ENCODE peak calls at places on chromosomes 11 and 22, in five cellular contexts. R is left lobe of liver, T is NB4, W is hepatic stellate cell, E is left cardiac atrium. Q is an unnamed sample.

GRCh38 chr22:48755332-48755949 is 1072.2 kb downstream of the BRD1 start:
- DNase-seq in W (no peak), R (peak), E (no peak), T (no peak), Q (peak)

GRCh38 chr11:127270848-127271247 is 270.3 kb upstream of the KIRREL3 start:
- DNase-seq in T (no peak), E (no peak), W (no peak), R (no peak), Q (no peak)

GRCh38 chr11:93396356-93396755 is 65.8 kb downstream of the DEUP1 start:
- DNase-seq in E (no peak), T (no peak), R (no peak), W (no peak), Q (no peak)

GRCh38 chr11:113994077-113994954 is 19.4 kb downstream of the HTR3A start:
- DNase-seq in R (no peak), E (no peak), T (peak), W (peak), Q (no peak)

GRCh38 chr22:50015451-50016307 is 3.1 kb upstream of the IL17REL start:
- DNase-seq in T (no peak), R (no peak), W (no peak), E (peak), Q (no peak)

GRCh38 chr22:31474743-31475142 is 14.9 kb downstream of the EIF4ENIF1 start:
- DNase-seq in T (no peak), R (no peak), W (peak), E (no peak), Q (no peak)

GRCh38 chr11:19607656-19608360 is 104.8 kb upstream of the NAV2 start:
- DNase-seq in R (no peak), W (peak), E (no peak), T (no peak), Q (no peak)

GRCh38 chr22:29310863-29311339 is 4.5 kb downstream of the GAS2L1 start:
- DNase-seq in T (peak), W (peak), R (peak), E (peak), Q (peak)

GRCh38 chr11:7448126-7448525 is 37.2 kb upstream of the OLFML1 start:
- DNase-seq in E (no peak), R (no peak), W (no peak), T (no peak), Q (no peak)

GRCh38 chr22:36055376-36056310 is 27.0 kb upstream of the RBFOX2 start:
- DNase-seq in R (no peak), E (no peak), T (no peak), W (peak), Q (no peak)

GRCh38 chr11:128686745-128687177 is 7.1 kb upstream of the FLI1 start:
- DNase-seq in E (peak), W (peak), T (no peak), R (no peak), Q (peak)

GRCh38 chr11:66981976-66982578 is 7.0 kb downstream of the C11orf86 start:
- DNase-seq in E (peak), R (no peak), T (peak), W (peak), Q (peak)

GRCh38 chr11:10302744-10303557 is 1.9 kb upstream of the ADM start:
- DNase-seq in T (peak), E (peak), R (peak), W (peak), Q (peak)

GRCh38 chr11:48037709-48038468 is 57.5 kb downstream of the PTPRJ start:
- DNase-seq in T (no peak), R (no peak), E (no peak), W (no peak), Q (no peak)

GRCh38 chr11:102757823-102758549 is 22.4 kb downstream of the MMP10 start:
- DNase-seq in R (no peak), T (peak), W (no peak), E (no peak), Q (no peak)

GRCh38 chr11:75597636-75598035 is 35.6 kb downstream of the SERPINH1 start:
- DNase-seq in T (peak), E (no peak), W (no peak), R (no peak), Q (no peak)

GRCh38 chr11:96167787-96168186 is 175.2 kb downstream of the MAML2 start:
- DNase-seq in W (no peak), R (no peak), E (no peak), T (peak), Q (no peak)

GRCh38 chr11:99568808-99569207 is 548.1 kb downstream of the CNTN5 start:
- DNase-seq in E (no peak), W (no peak), R (no peak), T (no peak), Q (no peak)

GRCh38 chr22:46185263-46185662 is 34.9 kb downstream of the PPARA start:
- DNase-seq in R (no peak), W (no peak), E (no peak), T (peak), Q (no peak)

GRCh38 chr11:126113963-126114362 is 51.3 kb upstream of the CDON start:
- DNase-seq in R (peak), E (no peak), T (no peak), W (no peak), Q (no peak)

GRCh38 chr11:48001438-48002021 is 21.2 kb downstream of the PTPRJ start:
- DNase-seq in T (no peak), R (peak), E (no peak), W (peak), Q (peak)

GRCh38 chr11:2100361-2101170 is 38.6 kb downstream of the IGF2 start:
- DNase-seq in R (peak), T (no peak), E (peak), W (no peak), Q (peak)

GRCh38 chr22:35612903-35613302 is 4.2 kb downstream of the MB start:
- DNase-seq in R (peak), T (no peak), W (no peak), E (peak), Q (no peak)

GRCh38 chr22:40426671-40427070 is 56.3 kb downstream of the SGSM3 start:
- DNase-seq in W (no peak), T (no peak), E (no peak), R (no peak), Q (no peak)

GRCh38 chr22:21766933-21767462 is 31.4 kb upstream of the YPEL1 start:
- DNase-seq in E (no peak), W (no peak), R (no peak), T (peak), Q (no peak)

GRCh38 chr22:44383652-44384562 is 71.2 kb upstream of the SHISAL1 start:
- DNase-seq in T (no peak), W (no peak), R (peak), E (peak), Q (peak)

GRCh38 chr22:31192513-31192912 is 19.6 kb upstream of the LIMK2 start:
- DNase-seq in W (no peak), R (no peak), T (peak), E (no peak), Q (no peak)

GRCh38 chr11:45383229-45383628 is 97.1 kb upstream of the SYT13 start:
- DNase-seq in R (no peak), T (peak), W (peak), E (no peak), Q (no peak)

GRCh38 chr11:65437436-65438227 is 15.0 kb downstream of the NEAT1 start:
- DNase-seq in R (peak), E (no peak), W (no peak), T (no peak), Q (peak)

GRCh38 chr22:50706481-50707125 is 31.4 kb upstream of the ACR start:
- DNase-seq in E (peak), R (no peak), W (no peak), T (no peak), Q (peak)

GRCh38 chr22:36439481-36440271 is 41.8 kb downstream of the TXN2 start:
- DNase-seq in W (peak), E (peak), R (no peak), T (peak), Q (peak)

GRCh38 chr11:134576286-134576685 is 164.2 kb upstream of the B3GAT1 start:
- DNase-seq in R (peak), T (no peak), W (no peak), E (no peak), Q (no peak)

GRCh38 chr11:102850973-102851745 is 7.8 kb upstream of the MMP3 start:
- DNase-seq in E (no peak), R (no peak), T (no peak), W (no peak), Q (no peak)

GRCh38 chr11:34601085-34601444 is 19.8 kb upstream of the EHF start:
- DNase-seq in E (no peak), T (no peak), R (no peak), W (no peak), Q (no peak)

GRCh38 chr22:31295413-31295812 is 3.1 kb upstream of the PIK3IP1 start:
- DNase-seq in T (no peak), E (no peak), R (no peak), W (no peak), Q (no peak)

GRCh38 chr11:8652140-8652539 is 30.3 kb downstream of the TRIM66 start:
- DNase-seq in W (peak), T (no peak), E (no peak), R (no peak), Q (no peak)

GRCh38 chr11:116082256-116082655 is 578.0 kb upstream of the CADM1 start:
- DNase-seq in W (no peak), R (no peak), E (no peak), T (no peak), Q (no peak)

GRCh38 chr11:87603887-87604286 is 566.2 kb downstream of the TMEM135 start:
- DNase-seq in W (no peak), R (no peak), E (no peak), T (no peak), Q (no peak)

GRCh38 chr11:68904458-68904847 is 762 bp downstream of the IGHMBP2 start:
- DNase-seq in W (no peak), E (no peak), T (peak), R (peak), Q (no peak)